ENCODE peak calls at places on chromosome 7, in five cellular contexts. Z is MM.1S, G is Calu3, N is progenitor cell of endocrine pancreas, X is GM10248. D is an unnamed sample.

GRCh38 chr7:114548576-114548975 is 134.0 kb downstream of the FOXP2 start:
- DNase-seq in Z (no peak), G (no peak), N (no peak), X (no peak), D (no peak)

GRCh38 chr7:120165231-120165630 is 107.7 kb upstream of the KCND2 start:
- DNase-seq in Z (no peak), G (no peak), N (no peak), X (no peak), D (no peak)

GRCh38 chr7:155885162-155886160 is 73.2 kb upstream of the SHH start:
- DNase-seq in Z (no peak), G (peak; percentile 47), N (no peak), X (no peak), D (no peak)

GRCh38 chr7:64599341-64599740 is 36.5 kb upstream of the ZNF680 start:
- DNase-seq in Z (no peak), G (no peak), N (no peak), X (no peak), D (no peak)

GRCh38 chr7:732094-732541 is 5.0 kb upstream of the PRKAR1B start:
- DNase-seq in Z (no peak), G (peak; percentile 82), N (no peak), X (no peak), D (no peak)

GRCh38 chr7:4682621-4683042 is 537 bp downstream of the FOXK1 start:
- DNase-seq in Z (peak; percentile 42), G (peak; percentile 62), N (no peak), X (peak; percentile 50), D (peak; percentile 58)

GRCh38 chr7:67518580-67518979 is 521.9 kb downstream of the TYW1 start:
- DNase-seq in Z (no peak), G (no peak), N (no peak), X (no peak), D (no peak)

GRCh38 chr7:154748387-154748786 is 254.5 kb downstream of the PAXIP1 start:
- DNase-seq in Z (no peak), G (no peak), N (no peak), X (no peak), D (no peak)

GRCh38 chr7:140214075-140214684 is 37.4 kb upstream of the KDM7A start:
- DNase-seq in Z (peak; percentile 86), G (no peak), N (no peak), X (no peak), D (no peak)

GRCh38 chr7:5610500-5611186 is 170.8 kb downstream of the RNF216 start:
- DNase-seq in Z (no peak), G (no peak), N (no peak), X (no peak), D (no peak)

GRCh38 chr7:150383710-150384397 is 4.7 kb downstream of the ZNF775 start:
- DNase-seq in Z (peak; percentile 90), G (no peak), N (peak; percentile 73), X (no peak), D (no peak)

GRCh38 chr7:55065511-55066229 is 46.9 kb downstream of the EGFR start:
- DNase-seq in Z (no peak), G (peak; percentile 57), N (no peak), X (no peak), D (no peak)

GRCh38 chr7:23385120-23385519 is 85.2 kb downstream of the IGF2BP3 start:
- DNase-seq in Z (no peak), G (no peak), N (no peak), X (peak; percentile 20), D (no peak)

GRCh38 chr7:157501576-157501975 is 164.8 kb downstream of the DNAJB6 start:
- DNase-seq in Z (no peak), G (no peak), N (no peak), X (no peak), D (no peak)

GRCh38 chr7:363626-364025 is 73.7 kb downstream of the FOXL3 start:
- DNase-seq in Z (no peak), G (no peak), N (no peak), X (no peak), D (no peak)

GRCh38 chr7:93115796-93116195 is 2.0 kb downstream of the SAMD9 start:
- DNase-seq in Z (no peak), G (peak; percentile 29), N (no peak), X (no peak), D (no peak)

GRCh38 chr7:83520706-83521105 is 128.2 kb downstream of the SEMA3E start:
- DNase-seq in Z (no peak), G (peak; percentile 24), N (no peak), X (no peak), D (no peak)

GRCh38 chr7:51455948-51456347 is 139.3 kb upstream of the COBL start:
- DNase-seq in Z (no peak), G (no peak), N (no peak), X (no peak), D (no peak)

GRCh38 chr7:80467069-80467468 is 44.8 kb downstream of the GNAT3 start:
- DNase-seq in Z (no peak), G (no peak), N (no peak), X (no peak), D (no peak)

GRCh38 chr7:149468208-149468607 is 7.3 kb upstream of the ZNF777 start:
- DNase-seq in Z (no peak), G (no peak), N (no peak), X (no peak), D (no peak)

GRCh38 chr7:5595545-5596045 is 172.0 kb upstream of the TNRC18 start:
- DNase-seq in Z (no peak), G (no peak), N (no peak), X (peak; percentile 40), D (no peak)

GRCh38 chr7:135147899-135148721 is at the start of gene TMEM140:
- DNase-seq in Z (peak; percentile 96), G (no peak), N (no peak), X (peak; percentile 54), D (peak; percentile 22)

GRCh38 chr7:25968205-25968993 is 183.6 kb upstream of the NFE2L3 start:
- DNase-seq in Z (peak; percentile 98), G (no peak), N (no peak), X (peak; percentile 64), D (peak; percentile 62)

GRCh38 chr7:36710186-36710813 is 14.0 kb downstream of the AOAH start:
- DNase-seq in Z (no peak), G (no peak), N (no peak), X (no peak), D (no peak)

GRCh38 chr7:82050134-82050533 is 280.3 kb upstream of the HGF start:
- DNase-seq in Z (no peak), G (peak; percentile 13), N (no peak), X (no peak), D (no peak)

GRCh38 chr7:88546808-88547207 is 212.7 kb upstream of the ZNF804B start:
- DNase-seq in Z (peak; percentile 71), G (peak; percentile 58), N (no peak), X (peak; percentile 19), D (peak; percentile 11)

GRCh38 chr7:5445991-5446594 is 22.5 kb upstream of the TNRC18 start:
- DNase-seq in Z (no peak), G (no peak), N (no peak), X (no peak), D (no peak)

GRCh38 chr7:43790006-43790405 is 31.5 kb downstream of the BLVRA start:
- DNase-seq in Z (no peak), G (no peak), N (no peak), X (no peak), D (no peak)
- TF ChIP-seq CTCF in Z (no peak), G (no peak), N (no peak), X (no peak), D (no peak)

GRCh38 chr7:105130580-105130979 is 116.6 kb downstream of the KMT2E start:
- DNase-seq in Z (peak; percentile 39), G (no peak), N (no peak), X (no peak), D (no peak)
- TF ChIP-seq CTCF in Z (no peak), G (no peak), N (no peak), X (no peak), D (no peak)

GRCh38 chr7:29764227-29764626 is 42.1 kb upstream of the WIPF3 start:
- DNase-seq in Z (no peak), G (peak; percentile 44), N (no peak), X (no peak), D (no peak)
- TF ChIP-seq CTCF in Z (peak; percentile 25), G (peak; percentile 22), N (peak; percentile 26), X (no peak), D (no peak)

DNA sequence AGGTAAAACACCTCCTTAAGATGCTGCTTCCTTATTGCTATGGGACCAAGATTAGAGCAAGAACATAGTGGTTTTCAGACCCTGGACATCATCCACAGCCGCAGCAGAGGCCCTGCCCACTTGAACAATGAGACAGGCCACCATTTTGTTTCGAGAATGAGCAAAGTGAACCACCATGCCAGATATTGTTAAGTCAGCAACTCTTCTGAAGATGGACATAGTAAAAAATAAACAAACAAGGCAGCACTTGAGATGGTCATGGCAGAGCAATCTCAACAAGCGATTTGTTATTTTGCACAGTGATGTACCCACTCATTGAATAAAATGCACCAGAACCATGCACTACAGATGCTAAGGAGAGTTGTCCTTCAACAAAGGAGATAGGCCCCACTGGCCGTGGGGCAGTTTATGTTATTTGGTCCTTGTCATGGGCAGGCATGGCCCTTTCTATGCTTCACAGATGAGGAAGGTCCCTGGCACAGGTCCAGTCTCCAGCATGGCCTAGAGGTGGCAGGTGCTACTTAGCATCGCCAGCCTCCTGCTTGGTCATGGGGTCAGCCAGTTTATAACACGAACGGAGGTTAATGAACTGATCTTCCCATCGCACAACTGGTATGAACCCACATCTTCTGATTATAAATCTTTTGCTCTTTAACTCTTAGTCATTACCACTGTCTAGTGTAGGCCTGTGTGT is 44.1 kb downstream of the IKZF1 start:
- DNase-seq in Z (no peak), G (no peak), N (no peak), X (no peak), D (no peak)
- TF ChIP-seq CTCF in Z (no peak), G (no peak), N (no peak), X (no peak), D (no peak)

D was measured in GM13976.